ENCODE peak calls at places on chromosome 22, in five cellular contexts. Q is nephron progenitor cell, Z is GM06990, U is fibroblast of mammary gland, Y is osteocyte. O is an unnamed sample.

GRCh38 chr22:37778370-37779009 is 29.2 kb upstream of the GCAT start:
- DNase-seq in Q (no peak), Z (no peak), U (peak), Y (no peak), O (no peak)

GRCh38 chr22:49494555-49494954 is 333.1 kb downstream of the BRD1 start:
- DNase-seq in Q (no peak), Z (no peak), U (no peak), Y (peak), O (no peak)

GRCh38 chr22:50247748-50248147 is 2.9 kb upstream of the TUBGCP6 start:
- DNase-seq in Q (peak), Z (peak), U (peak), Y (no peak), O (no peak)

GRCh38 chr22:37819100-37819433 is 4.1 kb upstream of the GALR3 start:
- DNase-seq in Q (no peak), Z (no peak), U (no peak), Y (no peak), O (no peak)

GRCh38 chr22:47449508-47450270 is 687.2 kb downstream of the TBC1D22A start:
- DNase-seq in Q (no peak), Z (no peak), U (no peak), Y (no peak), O (no peak)

GRCh38 chr22:24578355-24579241 is 14.3 kb downstream of the LRRC75B start:
- DNase-seq in Q (no peak), Z (no peak), U (no peak), Y (no peak), O (no peak)

GRCh38 chr22:20728523-20729190 is 45.3 kb upstream of the SERPIND1 start:
- DNase-seq in Q (no peak), Z (no peak), U (no peak), Y (no peak), O (no peak)

GRCh38 chr22:50146440-50147228 is 23.9 kb upstream of the PANX2 start:
- DNase-seq in Q (peak), Z (no peak), U (peak), Y (no peak), O (no peak)

GRCh38 chr22:46086577-46087335 is 63.6 kb upstream of the PPARA start:
- DNase-seq in Q (no peak), Z (no peak), U (peak), Y (no peak), O (no peak)

GRCh38 chr22:36322602-36322915 is 65.2 kb downstream of the MYH9 start:
- DNase-seq in Q (no peak), Z (no peak), U (no peak), Y (no peak), O (no peak)

GRCh38 chr22:49634006-49634772 is 193.5 kb downstream of the BRD1 start:
- DNase-seq in Q (no peak), Z (no peak), U (no peak), Y (no peak), O (no peak)

GRCh38 chr22:36554101-36554500 is 25.1 kb upstream of the EIF3D start:
- DNase-seq in Q (no peak), Z (no peak), U (no peak), Y (no peak), O (no peak)

GRCh38 chr22:49403102-49403501 is 424.6 kb downstream of the BRD1 start:
- DNase-seq in Q (no peak), Z (no peak), U (no peak), Y (peak), O (no peak)

GRCh38 chr22:40749006-40749405 is 69.7 kb downstream of the MCHR1 start:
- DNase-seq in Q (peak), Z (no peak), U (no peak), Y (no peak), O (no peak)

GRCh38 chr22:50544746-50545253 is 899 bp upstream of the KLHDC7B start:
- DNase-seq in Q (no peak), Z (no peak), U (no peak), Y (no peak), O (no peak)

GRCh38 chr22:33440756-33441155 is 382.6 kb upstream of the SYN3 start:
- DNase-seq in Q (no peak), Z (no peak), U (peak), Y (no peak), O (no peak)

GRCh38 chr22:34966980-34967379 is 99.0 kb upstream of the ISX start:
- DNase-seq in Q (no peak), Z (no peak), U (no peak), Y (no peak), O (no peak)

GRCh38 chr22:19057999-19058491 is 64.2 kb downstream of the DGCR2 start:
- DNase-seq in Q (no peak), Z (no peak), U (no peak), Y (no peak), O (no peak)

GRCh38 chr22:38843201-38843715 is 570 bp downstream of the NPTXR start:
- DNase-seq in Q (peak), Z (peak), U (peak), Y (no peak), O (peak)

GRCh38 chr22:48044484-48045060 is 1282.1 kb downstream of the TBC1D22A start:
- DNase-seq in Q (no peak), Z (no peak), U (no peak), Y (peak), O (no peak)

GRCh38 chr22:22059476-22060002 is 77.0 kb upstream of the TOP3B start:
- DNase-seq in Q (no peak), Z (no peak), U (no peak), Y (no peak), O (no peak)

GRCh38 chr22:22058649-22059475 is 76.3 kb upstream of the TOP3B start:
- DNase-seq in Q (no peak), Z (no peak), U (no peak), Y (no peak), O (no peak)

GRCh38 chr22:22062306-22062793 is 79.8 kb upstream of the TOP3B start:
- DNase-seq in Q (no peak), Z (no peak), U (no peak), Y (no peak), O (no peak)

GRCh38 chr22:22060200-22061084 is 77.9 kb upstream of the TOP3B start:
- DNase-seq in Q (peak), Z (peak), U (peak), Y (no peak), O (peak)

GRCh38 chr22:22061085-22062077 is 78.8 kb upstream of the TOP3B start:
- DNase-seq in Q (no peak), Z (no peak), U (peak), Y (no peak), O (no peak)
- TF ChIP-seq CTCF in Q (no peak), Z (no peak), U (peak), Y (peak), O (no peak)

DNA sequence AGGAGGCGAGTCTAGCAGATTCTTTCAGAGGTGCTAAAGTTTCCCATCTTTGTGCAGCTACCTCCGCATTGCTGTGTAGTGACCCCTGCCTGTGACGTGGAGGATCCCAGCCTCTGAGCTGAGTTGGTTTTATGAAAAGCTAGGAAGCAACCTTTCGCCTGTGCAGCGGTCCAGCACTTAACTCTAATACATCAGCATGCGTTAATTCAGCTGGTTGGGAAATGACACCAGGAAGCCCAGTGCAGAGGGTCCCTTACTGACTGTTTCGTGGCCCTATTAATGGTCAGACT is 8.9 kb upstream of the SAMM50 start:
- DNase-seq in Q (no peak), Z (no peak), U (no peak), Y (no peak), O (no peak)
- TF ChIP-seq CTCF in Q (no peak), Z (no peak), U (no peak), Y (no peak), O (no peak)

GRCh38 chr22:22929381-22930221 is 42.0 kb downstream of the IGLL5 start:
- DNase-seq in Q (no peak), Z (peak), U (no peak), Y (no peak), O (no peak)
- TF ChIP-seq CTCF in Q (no peak), Z (no peak), U (no peak), Y (no peak), O (no peak)

GRCh38 chr22:31491218-31491962 is 1.7 kb upstream of the EIF4ENIF1 start:
- DNase-seq in Q (no peak), Z (no peak), U (no peak), Y (no peak), O (no peak)

GRCh38 chr22:31492151-31492550 is 2.5 kb upstream of the EIF4ENIF1 start:
- DNase-seq in Q (no peak), Z (no peak), U (no peak), Y (no peak), O (no peak)

GRCh38 chr22:31488988-31489617 is 539 bp downstream of the EIF4ENIF1 start:
- DNase-seq in Q (peak), Z (peak), U (no peak), Y (peak), O (peak)

GRCh38 chr22:31489632-31490495 is at the start of gene EIF4ENIF1:
- DNase-seq in Q (peak), Z (peak), U (peak), Y (peak), O (peak)

DNA sequence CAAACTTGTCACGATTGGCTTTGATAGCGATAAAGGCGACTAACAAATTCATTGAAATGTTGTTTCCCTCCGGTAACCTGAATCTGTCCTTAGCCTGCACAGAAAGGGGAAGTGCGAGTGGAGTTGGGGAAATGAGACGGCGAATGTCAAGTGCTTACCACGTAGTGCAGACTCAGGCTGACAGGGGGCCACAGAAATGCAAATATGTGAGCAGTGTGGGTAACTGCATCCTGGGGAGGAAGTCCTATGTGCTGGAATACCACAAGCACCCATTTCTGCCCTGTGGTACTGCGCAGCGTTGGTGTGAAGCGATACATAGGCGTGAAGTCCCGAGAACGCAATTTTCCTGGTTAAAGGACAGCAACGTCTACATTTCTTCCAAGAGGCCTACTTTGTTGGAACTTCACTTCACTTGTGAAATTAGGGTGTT is 869 bp upstream of the EIF4ENIF1 start:
- DNase-seq in Q (peak), Z (peak), U (peak), Y (no peak), O (peak)
- TF ChIP-seq CTCF in Q (no peak), Z (no peak), U (no peak), Y (peak), O (no peak)

O was measured in activated B cell treated with CpG ODN at 0.5 μM for 24 hours.